ENCODE peak calls at places on chromosome 1, in four cellular contexts. Q is cardiac fibroblast, N is astrocyte of the hippocampus, C is NCI-H1048. J is an unnamed sample.

GRCh38 chr1:147389532-147390184 is 147.2 kb downstream of the CHD1L start:
- DNase-seq in Q (peak), N (peak), C (peak), J (peak)

GRCh38 chr1:46236882-46237281 is 10.7 kb upstream of the RAD54L start:
- DNase-seq in C (no peak), N (no peak), Q (no peak), J (no peak)

GRCh38 chr1:193190096-193190744 is 3.8 kb upstream of the B3GALT2 start:
- DNase-seq in N (peak), Q (peak), C (no peak), J (peak)

GRCh38 chr1:53420331-53420730 is 38.9 kb upstream of the DMRTB1 start:
- DNase-seq in N (peak), Q (no peak), C (no peak), J (no peak)

GRCh38 chr1:213568929-213569815 is 418.6 kb upstream of the PROX1 start:
- DNase-seq in C (no peak), N (no peak), Q (no peak), J (no peak)

GRCh38 chr1:198238121-198238520 is 81.3 kb downstream of the NEK7 start:
- DNase-seq in Q (no peak), N (no peak), C (no peak), J (no peak)

GRCh38 chr1:167273027-167273800 is 52.5 kb downstream of the POU2F1 start:
- DNase-seq in N (peak), Q (peak), C (no peak), J (no peak)

GRCh38 chr1:98119793-98120192 is 199.0 kb upstream of the DPYD start:
- DNase-seq in C (no peak), N (peak), Q (peak), J (no peak)

GRCh38 chr1:21904725-21905520 is 32.2 kb downstream of the HSPG2 start:
- DNase-seq in C (no peak), Q (peak), N (peak), J (peak)

GRCh38 chr1:162922196-162922595 is 61.2 kb upstream of the CCDC190 start:
- DNase-seq in Q (no peak), N (peak), C (no peak), J (peak)

GRCh38 chr1:943545-944340 is 15.3 kb downstream of the NOC2L start:
- DNase-seq in Q (no peak), N (no peak), C (no peak), J (no peak)

GRCh38 chr1:198678301-198678836 is 39.5 kb downstream of the PTPRC start:
- DNase-seq in N (peak), Q (no peak), C (no peak), J (no peak)

GRCh38 chr1:108057536-108057935 is 92.6 kb upstream of the VAV3 start:
- DNase-seq in Q (peak), C (no peak), N (no peak), J (peak)

GRCh38 chr1:1181938-1182410 is 8.3 kb downstream of the TTLL10 start:
- DNase-seq in N (no peak), C (no peak), Q (no peak), J (no peak)

GRCh38 chr1:15885701-15886612 is 38.5 kb downstream of the SPEN start:
- DNase-seq in Q (peak), N (peak), C (peak), J (peak)

GRCh38 chr1:77282187-77282865 is 507 bp downstream of the AK5 start:
- DNase-seq in Q (peak), N (peak), C (no peak), J (peak)

J was measured in endothelial cell of umbilical vein.